ENCODE peak calls at places on chromosomes 4 and X, in eight cellular contexts. O is upper lobe of right lung; V is glutamatergic neuron; M is ovary; R is progenitor cell of endocrine pancreas; W is heart right ventricle; I is retinal pigment epithelial cell; J is activated CD8-positive, alpha-beta T cell treated with anti-CD3 and anti-CD28 coated beads for 36 hours. P is an unnamed sample.

GRCh38 chrX:23904096-23904495 is 3.6 kb downstream of the APOO start:
- DNase-seq in O (no peak), V (no peak), M (no peak), R (no peak), W (no peak), I (no peak), J (no peak), P (no peak)

GRCh38 chr4:184732126-184732525 is 1.8 kb downstream of the CENPU start:
- DNase-seq in O (no peak), V (no peak), M (no peak), R (no peak), W (no peak), I (no peak), J (no peak), P (no peak)

GRCh38 chrX:120485562-120486520 is 16.7 kb upstream of the LAMP2 start:
- DNase-seq in O (peak; percentile 79), V (peak; percentile 47), M (peak; percentile 87), R (peak; percentile 47), W (peak; percentile 83), I (peak; percentile 66), J (peak; percentile 62), P (peak; percentile 49)

GRCh38 chr4:44100456-44100855 is 348.2 kb downstream of the KCTD8 start:
- DNase-seq in O (no peak), V (no peak), M (no peak), R (no peak), W (no peak), I (no peak), J (no peak), P (no peak)

GRCh38 chr4:140995058-140995457 is 138.2 kb downstream of the RNF150 start:
- DNase-seq in O (no peak), V (no peak), M (peak; percentile 45), R (no peak), W (peak; percentile 57), I (no peak), J (no peak), P (no peak)

GRCh38 chr4:114272226-114272625 is 292.8 kb upstream of the ARSJ start:
- DNase-seq in O (no peak), V (no peak), M (no peak), R (no peak), W (no peak), I (peak; percentile 82), J (no peak), P (no peak)

GRCh38 chr4:8356856-8357255 is 83.7 kb downstream of the ACOX3 start:
- DNase-seq in O (no peak), V (no peak), M (no peak), R (no peak), W (no peak), I (no peak), J (no peak), P (no peak)

GRCh38 chr4:156188596-156188995 is 234.9 kb upstream of the CTSO start:
- DNase-seq in O (no peak), V (no peak), M (no peak), R (no peak), W (no peak), I (no peak), J (no peak), P (no peak)

GRCh38 chr4:77344784-77345183 is 187.8 kb downstream of the CCNG2 start:
- DNase-seq in O (no peak), V (no peak), M (no peak), R (no peak), W (no peak), I (no peak), J (no peak), P (no peak)

GRCh38 chr4:24885342-24885741 is 27.5 kb downstream of the CCDC149 start:
- DNase-seq in O (no peak), V (no peak), M (no peak), R (no peak), W (no peak), I (peak; percentile 32), J (no peak), P (no peak)

DNA sequence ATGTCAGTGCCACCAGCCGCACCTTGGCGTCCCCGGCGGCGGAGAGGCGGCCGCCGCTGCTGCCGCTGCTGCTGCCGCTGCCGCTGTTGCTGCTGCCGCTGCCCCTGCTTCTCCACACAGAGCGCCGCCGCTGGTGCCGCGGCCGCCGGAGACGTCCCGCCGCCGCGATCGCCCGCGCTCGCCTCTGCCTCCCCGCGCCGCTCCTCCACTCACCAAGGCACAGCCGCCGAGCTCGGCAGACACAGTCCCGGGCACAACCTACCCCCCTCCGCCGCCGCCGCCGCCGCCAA is at the start of gene PPP3CA:
- DNase-seq in O (no peak), V (no peak), M (no peak), R (no peak), W (no peak), I (no peak), J (no peak), P (no peak)
- TF ChIP-seq CTCF in O (no peak), V (no peak), M (no peak), R (no peak), W (no peak), I (no peak), J (no peak), P (no peak)

GRCh38 chrX:132443736-132444135 is 45.1 kb downstream of the MBNL3 start:
- DNase-seq in O (no peak), V (no peak), M (no peak), R (no peak), W (no peak), I (no peak), J (no peak), P (no peak)
- TF ChIP-seq CTCF in O (no peak), V (no peak), M (no peak), R (no peak), W (no peak), I (no peak), J (no peak), P (no peak)

DNA sequence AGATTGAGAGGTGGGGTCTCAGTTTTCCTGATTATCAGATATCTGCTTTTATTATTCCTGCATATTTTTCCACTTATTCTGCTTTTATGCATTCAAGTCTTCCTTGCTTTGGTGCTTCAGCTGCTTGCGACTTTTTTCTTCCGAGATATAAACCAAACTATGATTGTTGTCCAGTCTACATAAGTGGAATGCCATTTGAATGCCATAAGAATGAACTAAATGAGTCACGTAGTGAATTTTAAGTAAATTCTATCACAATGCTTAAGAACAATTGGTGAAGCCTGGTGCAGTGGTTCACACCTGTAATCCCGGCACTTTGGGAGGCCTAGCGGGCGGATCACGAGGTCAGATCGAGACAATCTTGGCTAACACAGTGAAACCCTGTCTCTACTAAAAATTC is 189.1 kb downstream of the PCDH18 start:
- DNase-seq in O (no peak), V (no peak), M (no peak), R (no peak), W (no peak), I (peak; percentile 17), J (no peak), P (no peak)
- TF ChIP-seq CTCF in O (no peak), V (no peak), M (no peak), R (no peak), W (no peak), I (no peak), J (no peak), P (no peak)

GRCh38 chrX:45513042-45513441 is 312.4 kb upstream of the DIPK2B start:
- DNase-seq in O (no peak), V (no peak), M (no peak), R (no peak), W (no peak), I (no peak), J (no peak), P (no peak)
- TF ChIP-seq CTCF in O (no peak), V (no peak), M (no peak), R (no peak), W (no peak), I (no peak), J (no peak), P (no peak)

GRCh38 chr4:10066704-10067651 is 45.7 kb upstream of the SLC2A9 start:
- DNase-seq in O (no peak), V (no peak), M (no peak), R (no peak), W (no peak), I (no peak), J (no peak), P (no peak)

GRCh38 chr4:10066206-10066605 is 44.9 kb upstream of the SLC2A9 start:
- DNase-seq in O (no peak), V (no peak), M (no peak), R (no peak), W (no peak), I (no peak), J (no peak), P (no peak)

GRCh38 chr4:10058371-10058770 is 37.1 kb upstream of the SLC2A9 start:
- DNase-seq in O (no peak), V (no peak), M (no peak), R (no peak), W (no peak), I (no peak), J (no peak), P (no peak)

GRCh38 chr4:10061650-10062415 is 40.5 kb upstream of the SLC2A9 start:
- DNase-seq in O (no peak), V (no peak), M (no peak), R (no peak), W (no peak), I (no peak), J (no peak), P (no peak)

DNA sequence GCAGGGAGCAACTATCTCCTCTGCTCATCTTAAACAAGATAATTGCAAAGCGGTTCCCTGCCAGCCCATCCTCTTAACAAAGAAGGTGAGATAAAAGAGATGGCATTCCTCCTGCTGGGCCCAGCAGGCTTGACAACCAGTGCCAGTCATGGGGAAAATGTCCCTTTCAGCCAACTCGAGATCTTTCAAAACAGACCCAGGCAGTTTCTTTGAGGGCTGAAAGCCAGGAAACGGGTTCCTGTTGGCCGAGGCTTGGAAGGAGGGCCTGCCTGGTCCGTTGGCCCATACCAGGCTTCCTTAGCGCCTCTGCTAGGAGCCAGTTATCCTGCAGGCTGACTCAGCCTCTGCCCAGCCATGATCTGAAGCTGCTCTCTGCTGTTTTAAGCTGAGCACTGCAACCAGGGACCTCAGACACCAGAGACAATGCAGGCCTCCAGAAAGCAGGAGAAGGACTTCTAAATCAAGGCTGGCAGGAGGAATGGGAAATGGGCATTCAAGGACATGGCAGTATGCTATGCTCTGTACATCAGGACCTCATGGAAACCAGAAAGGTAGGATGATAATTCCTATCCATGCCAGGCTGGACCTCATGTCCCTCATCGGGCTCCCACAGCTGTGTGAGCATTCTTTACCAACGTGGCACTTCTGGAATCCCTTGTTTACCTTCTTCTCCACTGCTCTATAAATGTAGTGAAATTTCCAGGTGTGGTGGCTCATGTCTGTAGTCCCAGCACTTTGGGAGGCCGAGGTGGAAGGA is 42.4 kb upstream of the SLC2A9 start:
- DNase-seq in O (no peak), V (no peak), M (peak; percentile 47), R (no peak), W (peak; percentile 66), I (peak; percentile 37), J (no peak), P (no peak)
- TF ChIP-seq CTCF in O (peak; percentile 65), V (no peak), M (no peak), R (peak; percentile 47), W (peak; percentile 86), I (peak; percentile 81), J (no peak), P (no peak)

P was measured in GM13976.